ENCODE peak calls at places on chromosomes 16 and 17, in five cellular contexts. P, S, I, X and D are unnamed samples.

GRCh38 chr16:67443299-67443698 is 12.4 kb downstream of the HSD11B2 start:
- DNase-seq in P (peak; percentile 75), S (no peak), I (no peak), X (no peak), D (peak; percentile 48)

GRCh38 chr16:75733305-75734141 is 7.2 kb upstream of the CPHXL start:
- DNase-seq in P (peak; percentile 69), S (peak; percentile 64), I (no peak), X (peak; percentile 24), D (peak; percentile 88)

GRCh38 chr17:8002646-8003593 is 505 bp downstream of the GUCY2D start:
- DNase-seq in P (no peak), S (peak; percentile 47), I (no peak), X (no peak), D (no peak)

GRCh38 chr17:2403044-2403443 is 2.2 kb upstream of the MNT start:
- DNase-seq in P (no peak), S (no peak), I (no peak), X (no peak), D (no peak)

GRCh38 chr17:5588584-5588983 is 4.3 kb upstream of the NLRP1 start:
- DNase-seq in P (no peak), S (no peak), I (no peak), X (no peak), D (no peak)

GRCh38 chr17:58527306-58527705 is 12.9 kb upstream of the MTMR4 start:
- DNase-seq in P (no peak), S (no peak), I (no peak), X (no peak), D (no peak)

GRCh38 chr17:39750131-39751015 is 12.6 kb downstream of the GRB7 start:
- DNase-seq in P (no peak), S (no peak), I (no peak), X (no peak), D (no peak)

GRCh38 chr17:14303343-14304221 is 2.7 kb downstream of the HS3ST3B1 start:
- DNase-seq in P (no peak), S (peak; percentile 62), I (no peak), X (no peak), D (no peak)

DNA sequence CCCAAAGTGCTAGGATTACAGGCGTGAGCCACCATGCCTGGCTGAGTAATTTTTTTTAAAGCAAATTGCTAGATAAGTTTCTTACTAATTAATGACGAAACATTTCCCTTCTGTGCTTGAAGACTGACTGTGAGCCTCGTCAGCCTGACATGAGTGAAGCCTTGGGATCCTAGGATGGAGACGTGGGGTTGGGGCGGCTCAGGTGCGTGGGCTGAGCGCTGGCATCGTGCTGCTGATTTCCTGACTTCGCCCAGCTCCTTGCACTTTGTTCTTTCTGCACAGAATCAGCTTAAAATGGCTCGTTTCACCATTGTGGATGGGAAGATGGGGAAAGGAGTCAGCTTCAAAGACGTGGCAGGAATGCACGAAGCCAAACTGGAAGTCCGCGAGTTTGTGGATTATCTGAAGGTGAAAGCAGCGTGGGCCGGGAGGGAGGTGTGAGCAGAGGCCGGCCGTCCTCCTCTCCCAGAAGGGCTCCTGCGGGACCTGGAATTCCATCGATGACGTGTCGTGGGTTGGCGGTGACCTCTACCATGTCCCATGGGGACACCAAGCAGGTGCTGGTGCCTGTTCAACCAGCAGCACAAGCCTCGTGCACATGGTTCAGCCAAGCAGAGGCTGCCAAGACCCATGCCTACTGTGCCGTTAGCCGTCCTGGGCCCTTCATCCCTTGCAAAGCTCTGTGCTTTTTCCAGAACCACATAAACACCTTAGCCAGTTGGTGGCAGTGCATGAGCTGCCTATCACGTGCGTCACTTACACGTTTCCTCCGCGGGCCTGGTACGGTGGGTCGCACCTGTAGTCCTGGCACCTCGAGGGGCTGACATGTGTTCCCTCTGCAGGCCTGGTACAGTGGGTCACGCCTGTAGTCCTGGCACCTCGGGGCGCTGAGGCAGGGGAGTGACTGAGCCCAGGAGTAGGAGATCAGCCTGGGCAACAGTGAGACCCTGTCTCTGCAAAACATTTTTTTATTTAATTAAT is 22.5 kb downstream of the SPG7 start:
- DNase-seq in P (no peak), S (no peak), I (no peak), X (no peak), D (no peak)
- H3K36me3 ChIP-seq in P (peaks cover 95% of the 10 kb centered on the region), S (peaks cover 3% of the 10 kb centered on the region), I (peaks cover 78% of the 10 kb centered on the region), X (peaks cover 88% of the 10 kb centered on the region), D (peaks cover 20% of the 10 kb centered on the region)

DNA sequence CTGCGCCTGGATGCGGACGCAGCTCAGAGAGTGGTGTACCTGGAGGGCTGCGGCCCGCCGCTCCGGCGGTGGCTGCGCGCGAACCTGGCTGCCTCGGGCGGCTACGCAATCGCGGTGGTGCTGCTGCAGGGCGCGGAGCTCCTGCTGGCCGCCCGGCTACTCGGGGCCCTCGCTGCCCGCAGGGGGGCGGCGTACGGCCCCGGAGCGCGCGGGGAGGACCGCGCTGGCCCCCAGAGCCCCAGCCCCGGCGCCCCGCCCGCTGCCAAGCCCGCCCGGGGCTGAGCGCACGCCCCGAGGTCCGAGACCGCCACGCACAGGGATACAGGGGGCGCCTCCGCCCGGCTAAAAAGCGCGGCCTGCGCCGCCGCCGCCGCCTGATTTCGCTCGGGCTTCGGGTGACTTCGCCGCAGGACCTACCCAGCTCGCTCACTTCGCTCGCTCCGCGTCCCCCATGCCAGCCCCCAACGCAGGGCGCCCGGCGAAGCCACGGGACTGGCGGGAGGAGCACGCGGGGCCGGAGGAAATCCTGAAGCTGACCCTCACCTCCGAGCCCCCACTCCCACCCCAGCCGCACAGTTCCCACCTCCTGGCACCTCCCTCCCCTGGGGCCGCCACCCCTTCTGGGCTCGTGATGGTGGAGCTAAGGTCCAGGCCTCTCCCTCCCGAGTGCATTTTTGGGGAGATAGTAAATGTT is 8.2 kb downstream of the PDE6G start:
- DNase-seq in P (no peak), S (no peak), I (no peak), X (no peak), D (no peak)
- H3K4me3 ChIP-seq in P (no peak overlapping the region), S (no peak overlapping the region), I (no peak overlapping the region), X (no peak overlapping the region), D (no peak overlapping the region)

GRCh38 chr17:79174905-79175856 is 100.6 kb downstream of the ENGASE start:
- DNase-seq in P (no peak), S (no peak), I (no peak), X (no peak), D (peak; percentile 79)

GRCh38 chr17:79177877-79178276 is 103.3 kb downstream of the ENGASE start:
- DNase-seq in P (no peak), S (no peak), I (no peak), X (no peak), D (no peak)

GRCh38 chr17:79176792-79177601 is 102.4 kb downstream of the ENGASE start:
- DNase-seq in P (no peak), S (peak; percentile 51), I (no peak), X (no peak), D (no peak)

GRCh38 chr17:79171152-79171551 is 96.5 kb downstream of the ENGASE start:
- DNase-seq in P (no peak), S (no peak), I (no peak), X (no peak), D (no peak)

GRCh38 chr17:79174193-79174765 is 99.7 kb downstream of the ENGASE start:
- DNase-seq in P (no peak), S (no peak), I (no peak), X (no peak), D (no peak)
- H3K27me3 ChIP-seq in P (no peaks in the 10 kb centered on the region), S (no peaks in the 10 kb centered on the region), I (peaks cover 20% of the 10 kb centered on the region), X (no peaks in the 10 kb centered on the region), D (peaks cover 26% of the 10 kb centered on the region)

DNA sequence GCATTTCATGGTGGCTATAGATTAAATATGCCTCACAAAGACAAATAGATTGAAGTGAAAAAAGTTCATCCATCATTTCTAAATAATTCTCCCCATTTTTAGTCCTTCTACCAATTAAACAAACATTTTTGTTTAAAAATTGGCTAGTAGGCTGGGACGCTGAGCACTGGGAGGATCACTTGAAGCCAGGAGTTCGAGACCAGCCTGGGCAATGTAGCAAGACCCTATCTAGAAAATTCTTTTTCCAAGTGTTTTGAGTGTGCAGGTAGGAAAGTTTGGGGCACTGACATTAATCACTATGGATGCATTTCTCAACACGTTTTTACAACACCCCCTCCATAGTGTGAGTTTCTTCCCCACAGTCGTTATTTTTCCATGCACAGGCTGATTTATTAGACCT is 56.7 kb downstream of the MRC2 start:
- DNase-seq in P (no peak), S (no peak), I (no peak), X (no peak), D (no peak)
- H3K36me3 ChIP-seq in P (peaks cover 38% of the 10 kb centered on the region), S (no peaks in the 10 kb centered on the region), I (no peaks in the 10 kb centered on the region), X (peaks cover 94% of the 10 kb centered on the region), D (peaks cover 36% of the 10 kb centered on the region)

GRCh38 chr17:78986048-78986648 is 6.4 kb upstream of the LGALS3BP start:
- DNase-seq in P (no peak), S (no peak), I (peak; percentile 68), X (peak; percentile 47), D (no peak)
- H3K4me3 ChIP-seq in P (peak overlapping the region; percentile 41), S (no peak overlapping the region), I (peak overlapping the region; percentile 37), X (peak overlapping the region; percentile 45), D (no peak overlapping the region)

DNA sequence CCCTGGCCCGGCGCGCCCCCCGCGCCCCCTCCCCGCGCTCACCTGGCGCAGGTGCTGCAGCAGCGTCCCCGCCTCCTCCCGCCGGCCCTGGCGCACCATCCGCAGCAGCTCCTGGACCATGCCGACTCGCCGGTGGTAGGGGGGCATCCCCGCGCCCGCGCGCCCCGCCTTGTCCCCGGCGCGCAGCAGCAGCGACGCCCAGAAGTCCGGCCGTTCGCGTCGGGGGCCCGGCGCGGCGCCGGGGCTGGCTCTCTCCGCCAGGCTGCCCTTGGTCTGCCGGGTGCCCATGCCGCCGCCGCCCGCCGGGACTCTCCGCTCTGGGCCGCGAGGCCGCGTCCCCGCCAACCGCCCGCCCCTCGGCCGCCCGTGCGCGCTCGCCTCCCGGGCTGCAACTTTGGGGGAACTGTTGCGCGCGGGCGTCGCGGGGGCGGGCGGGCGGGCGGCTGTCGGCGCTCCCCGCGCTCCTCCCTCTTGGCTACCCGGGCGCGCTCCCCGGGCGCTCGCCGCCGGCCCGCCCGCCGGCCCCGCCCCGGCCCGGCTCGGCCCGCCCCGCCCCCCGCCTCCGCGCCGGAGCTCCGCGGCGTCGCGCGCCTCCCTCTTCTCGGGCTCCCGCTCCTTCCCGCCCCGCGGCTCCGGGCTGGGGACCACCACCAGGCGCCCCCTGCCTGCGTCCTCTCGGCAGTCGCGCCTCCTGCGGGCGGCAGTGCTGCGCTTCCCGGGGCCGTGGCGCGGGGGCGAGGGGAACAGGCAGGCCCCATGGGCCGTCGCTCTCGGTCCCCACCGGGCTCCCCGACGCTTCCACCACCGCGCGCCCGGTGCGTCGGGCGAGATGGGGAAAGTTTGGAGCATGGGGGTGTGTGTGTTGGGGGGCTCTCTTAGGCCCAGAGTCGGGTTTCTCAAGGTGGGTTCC is at the start of gene LRRC75A:
- DNase-seq in P (no peak), S (peak; percentile 92), I (peak; percentile 59), X (no peak), D (peak; percentile 38)
- H3K27me3 ChIP-seq in P (no peaks in the 10 kb centered on the region), S (peaks cover 72% of the 10 kb centered on the region), I (no peaks in the 10 kb centered on the region), X (peaks cover 13% of the 10 kb centered on the region), D (no peaks in the 10 kb centered on the region)